ENCODE peak calls at places on chromosomes 7 and 10, in nine cellular contexts. R is psoas muscle; I is stimulated activated CD4-positive, alpha-beta T cell treated with anti-CD3 and anti-CD28 coated beads, Interleukin-1b, Interleukin-23, amount 100 ng/mL, for 1 hour; F is suprapubic skin; N is NCI-H460; V is pons; Q is activated naive CD4-positive, alpha-beta T cell; A is mesendoderm; L is T follicular helper cell. Z is an unnamed sample.

GRCh38 chr7:29146888-29147609 is 712 bp upstream of the CPVL start:
- DNase-seq in R (peak; percentile 67), I (no peak), F (no peak), N (no peak), V (no peak), Q (no peak), A (peak; percentile 39), L (no peak), Z (peak; percentile 49)

GRCh38 chr10:110416776-110417732 is 80.7 kb upstream of the DUSP5 start:
- DNase-seq in R (no peak), I (no peak), F (no peak), N (no peak), V (no peak), Q (no peak), A (no peak), L (no peak), Z (no peak)

GRCh38 chr10:30870926-30871325 is 160.7 kb downstream of the ZNF438 start:
- DNase-seq in R (no peak), I (no peak), F (no peak), N (no peak), V (no peak), Q (no peak), A (no peak), L (no peak), Z (no peak)

GRCh38 chr10:46299531-46300366 is 13.0 kb downstream of the ANTXRL start:
- DNase-seq in R (no peak), I (no peak), F (no peak), N (no peak), V (no peak), Q (no peak), A (no peak), L (no peak), Z (no peak)

GRCh38 chr7:81161459-81162075 is 242.7 kb upstream of the SEMA3C start:
- DNase-seq in R (peak; percentile 23), I (no peak), F (no peak), N (no peak), V (no peak), Q (no peak), A (peak; percentile 77), L (no peak), Z (no peak)

GRCh38 chr10:110548002-110548401 is 19.5 kb upstream of the SMC3 start:
- DNase-seq in R (no peak), I (no peak), F (no peak), N (no peak), V (no peak), Q (no peak), A (peak; percentile 57), L (no peak), Z (no peak)

GRCh38 chr7:76343294-76343930 is 15.4 kb downstream of the YWHAG start:
- DNase-seq in R (no peak), I (no peak), F (no peak), N (no peak), V (no peak), Q (no peak), A (no peak), L (no peak), Z (no peak)

GRCh38 chr10:60870803-60871202 is 73.2 kb downstream of the RHOBTB1 start:
- DNase-seq in R (no peak), I (no peak), F (no peak), N (no peak), V (no peak), Q (no peak), A (no peak), L (no peak), Z (no peak)

GRCh38 chr10:29482591-29483421 is 152.0 kb downstream of the SVIL start:
- DNase-seq in R (no peak), I (no peak), F (no peak), N (no peak), V (no peak), Q (no peak), A (peak; percentile 87), L (no peak), Z (no peak)

GRCh38 chr7:121824276-121824675 is 48.7 kb upstream of the PTPRZ1 start:
- DNase-seq in R (no peak), I (no peak), F (no peak), N (no peak), V (no peak), Q (no peak), A (no peak), L (no peak), Z (no peak)

GRCh38 chr7:111987115-111987826 is 218.9 kb downstream of the DOCK4 start:
- DNase-seq in R (no peak), I (no peak), F (no peak), N (no peak), V (peak; percentile 82), Q (no peak), A (peak; percentile 47), L (no peak), Z (no peak)

GRCh38 chr10:124041684-124042445 is 51.5 kb downstream of the CHST15 start:
- DNase-seq in R (no peak), I (no peak), F (no peak), N (no peak), V (no peak), Q (no peak), A (no peak), L (no peak), Z (no peak)